ENCODE peak calls at places on chromosomes 11 and 22, in four cellular contexts. E is HepG2, R is stomach, B is A549. P is an unnamed sample.

GRCh38 chr11:45083544-45084087 is 62.8 kb upstream of the PRDM11 start:
- DNase-seq in B (peak; percentile 33), R (no peak), E (peak; percentile 15), P (no peak)

GRCh38 chr22:25153961-25154685 is 45.5 kb upstream of the CRYBB3 start:
- DNase-seq in R (peak; percentile 89), E (peak; percentile 36), B (no peak), P (peak; percentile 93)

GRCh38 chr11:47946682-47947575 is 33.4 kb upstream of the PTPRJ start:
- DNase-seq in E (no peak), R (peak; percentile 84), B (peak; percentile 95), P (peak; percentile 91)

GRCh38 chr11:76115555-76115954 is 90.7 kb downstream of the WNT11 start:
- DNase-seq in E (no peak), R (no peak), B (no peak), P (no peak)

GRCh38 chr11:112156153-112156552 is 7.7 kb downstream of the IL18 start:
- DNase-seq in R (no peak), B (no peak), E (no peak), P (no peak)

GRCh38 chr11:43969543-43969942 is 27.1 kb downstream of the C11orf96 start:
- DNase-seq in E (no peak), R (no peak), B (no peak), P (no peak)

GRCh38 chr11:35779409-35779808 is 116.8 kb downstream of the TRIM44 start:
- DNase-seq in R (no peak), B (no peak), E (no peak), P (no peak)

GRCh38 chr22:17749605-17750395 is 24.5 kb downstream of the BID start:
- DNase-seq in B (no peak), R (no peak), E (no peak), P (no peak)

GRCh38 chr11:125807909-125808308 is 20.0 kb downstream of the PATE3 start:
- DNase-seq in E (no peak), B (no peak), R (no peak), P (no peak)

GRCh38 chr11:2827256-2827655 is 58.3 kb downstream of the CDKN1C start:
- DNase-seq in R (no peak), B (no peak), E (no peak), P (no peak)

DNA sequence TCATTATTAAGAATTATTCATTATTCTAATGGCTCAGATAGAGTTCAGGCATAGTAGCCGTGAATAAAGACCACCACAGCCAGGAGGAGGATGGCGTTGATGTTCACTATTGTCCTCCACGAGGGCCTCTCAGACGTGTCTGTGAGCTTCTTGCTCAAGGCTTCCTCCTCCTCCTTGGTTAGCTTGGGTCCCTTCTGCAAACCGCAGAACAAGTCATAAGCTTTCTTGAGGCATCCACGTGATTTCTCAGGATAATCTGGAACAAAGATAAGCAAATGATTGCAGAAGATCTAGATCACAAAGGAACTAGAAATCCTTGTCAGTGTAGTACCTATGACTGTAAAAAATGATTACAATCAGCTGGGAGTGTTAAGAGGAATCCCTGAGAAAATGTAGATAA is 13.6 kb upstream of the RFPL2 start:
- DNase-seq in R (no peak), B (no peak), E (no peak), P (no peak)
- TF ChIP-seq POLR2A in R (no peak), B (no peak), E (no peak), P (no peak)

GRCh38 chr11:10575346-10575745 is 6.9 kb upstream of the LYVE1 start:
- DNase-seq in B (no peak), R (no peak), E (no peak), P (no peak)

GRCh38 chr11:10573028-10573427 is 4.6 kb upstream of the LYVE1 start:
- DNase-seq in B (no peak), E (no peak), R (no peak), P (no peak)

GRCh38 chr11:10572533-10572932 is 4.1 kb upstream of the LYVE1 start:
- DNase-seq in E (no peak), R (no peak), B (no peak), P (no peak)

GRCh38 chr11:10573556-10573955 is 5.1 kb upstream of the LYVE1 start:
- DNase-seq in B (no peak), E (no peak), R (no peak), P (no peak)

GRCh38 chr11:10575999-10576398 is 7.5 kb upstream of the LYVE1 start:
- DNase-seq in E (no peak), R (no peak), B (no peak), P (no peak)
- TF ChIP-seq EP300 in E (no peak), R (no peak), B (no peak), P (no peak)

DNA sequence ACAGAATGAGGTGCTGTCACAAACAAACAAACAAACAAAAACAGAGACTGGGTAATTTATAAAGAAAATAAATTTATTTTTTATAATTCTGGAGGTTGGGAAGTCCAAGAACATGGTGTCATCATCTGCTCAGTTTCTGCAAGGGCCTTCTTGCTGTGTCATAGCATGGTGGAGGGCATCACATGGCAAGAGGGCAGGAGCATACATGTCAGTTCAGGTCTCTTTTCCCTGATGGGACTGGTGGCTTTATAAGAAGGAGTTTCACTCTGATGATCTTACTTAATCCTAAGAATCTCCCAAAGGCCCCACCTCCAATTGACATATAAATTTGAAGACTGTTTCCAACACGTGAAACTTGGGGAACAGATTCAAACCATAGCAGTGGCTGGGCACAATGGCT is 135.7 kb downstream of the NECTIN1 start:
- DNase-seq in E (no peak), B (no peak), R (no peak), P (no peak)
- TF ChIP-seq POLR2A in E (no peak), B (no peak), R (no peak), P (no peak)

GRCh38 chr11:18699848-18700261 is 1.3 kb downstream of the TMEM86A start:
- DNase-seq in B (no peak), E (no peak), R (no peak), P (peak; percentile 44)

GRCh38 chr11:18697581-18697980 is 998 bp upstream of the TMEM86A start:
- DNase-seq in E (no peak), R (no peak), B (no peak), P (no peak)

GRCh38 chr11:18699269-18699596 is 654 bp downstream of the TMEM86A start:
- DNase-seq in B (no peak), R (no peak), E (no peak), P (no peak)

GRCh38 chr11:18700375-18700774 is 1.8 kb downstream of the TMEM86A start:
- DNase-seq in R (no peak), E (no peak), B (no peak), P (no peak)

GRCh38 chr11:18698341-18699268 is at the start of gene TMEM86A:
- DNase-seq in E (peak; percentile 70), R (peak; percentile 97), B (peak; percentile 67), P (peak; percentile 97)
- TF ChIP-seq EP300 in E (no peak), R (no peak), B (no peak), P (no peak)

GRCh38 chr11:844693-845644 is 2.3 kb downstream of the TSPAN4 start:
- DNase-seq in E (peak; percentile 88), R (peak; percentile 77), B (peak; percentile 92), P (no peak)

GRCh38 chr11:845872-846271 is 3.2 kb downstream of the TSPAN4 start:
- DNase-seq in E (no peak), B (no peak), R (no peak), P (no peak)

GRCh38 chr11:842370-843002 is at the start of the genes POLR2L and TSPAN4:
- DNase-seq in B (peak; percentile 94), R (peak; percentile 91), E (peak; percentile 78), P (peak; percentile 91)

GRCh38 chr11:843086-843704 is 543 bp downstream of the TSPAN4 start:
- DNase-seq in R (no peak), B (no peak), E (no peak), P (no peak)

GRCh38 chr11:843818-844692 is 1.4 kb downstream of the TSPAN4 start:
- DNase-seq in B (peak; percentile 96), R (peak; percentile 68), E (peak; percentile 89), P (peak; percentile 95)
- TF ChIP-seq POLR2A in B (peak; percentile 56), R (no peak), E (peak; percentile 39), P (peak; percentile 86)

DNA sequence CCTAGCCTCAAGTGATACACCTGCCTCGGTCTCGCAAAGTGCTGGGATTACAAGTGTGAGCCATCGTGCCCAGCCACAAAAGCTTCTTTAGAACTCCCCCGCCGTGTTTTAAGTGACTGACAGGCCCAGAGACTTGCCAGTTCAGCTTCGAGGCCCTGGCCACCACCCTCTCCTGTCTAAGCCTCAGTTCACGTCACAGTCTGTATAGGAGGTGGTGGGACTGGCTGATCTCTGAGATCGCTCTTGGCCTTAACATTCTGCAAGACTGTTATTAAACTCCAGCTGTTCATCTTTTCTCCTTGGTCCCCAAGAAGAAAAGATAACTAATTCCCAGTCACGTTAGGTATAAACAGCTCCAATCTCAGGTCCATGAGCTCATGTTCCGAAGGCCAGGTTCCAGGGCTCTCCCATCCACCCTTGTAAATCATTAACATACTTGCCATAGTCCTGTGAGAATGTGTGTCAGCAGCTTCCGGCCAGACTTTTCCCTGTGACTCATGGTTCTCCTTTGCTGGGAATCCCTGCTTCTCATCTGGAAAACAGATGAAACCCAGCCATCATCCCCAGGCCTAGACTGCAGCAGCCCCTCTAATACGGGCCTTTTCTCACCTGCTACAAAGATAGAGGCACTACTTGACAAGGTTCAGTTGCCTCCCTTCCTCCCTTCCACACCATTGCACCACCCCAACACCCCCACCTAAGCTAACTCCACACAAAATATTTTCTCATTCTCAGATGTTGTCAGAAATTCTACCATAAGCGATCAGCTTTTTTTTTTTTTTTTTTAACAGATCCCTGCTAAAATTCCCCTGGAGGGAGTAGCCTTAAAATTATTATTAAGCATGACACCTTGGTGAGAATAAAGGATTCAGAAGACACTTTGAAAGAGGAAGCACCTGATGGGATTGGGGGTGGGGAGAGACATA is 5.6 kb upstream of the KIAA0930 start:
- DNase-seq in E (peak; percentile 98), B (peak; percentile 97), R (peak; percentile 81), P (no peak)
- TF ChIP-seq EP300 in E (peak; percentile 73), B (no peak), R (no peak), P (no peak)

GRCh38 chr11:59616396-59616982 is 915 bp upstream of the OSBP start:
- DNase-seq in B (no peak), R (no peak), E (peak; percentile 6), P (no peak)
- TF ChIP-seq POLR2A in B (peak; percentile 24), R (no peak), E (peak; percentile 63), P (peak; percentile 60)

GRCh38 chr11:86256608-86257007 is 12.1 kb downstream of the EED start:
- DNase-seq in R (no peak), B (no peak), E (no peak), P (no peak)

GRCh38 chr11:86257446-86257845 is 12.9 kb downstream of the EED start:
- DNase-seq in E (no peak), B (no peak), R (no peak), P (no peak)

GRCh38 chr11:86261328-86261727 is 16.8 kb downstream of the EED start:
- DNase-seq in E (no peak), R (no peak), B (no peak), P (no peak)

GRCh38 chr11:86251285-86251830 is 6.8 kb downstream of the EED start:
- DNase-seq in B (no peak), E (no peak), R (no peak), P (no peak)

GRCh38 chr11:86255896-86256295 is 11.3 kb downstream of the EED start:
- DNase-seq in R (no peak), E (no peak), B (no peak), P (no peak)
- TF ChIP-seq EP300 in R (no peak), E (no peak), B (no peak), P (no peak)

GRCh38 chr22:49576241-49577141 is 251.2 kb downstream of the BRD1 start:
- DNase-seq in B (no peak), E (no peak), R (peak; percentile 23), P (no peak)

GRCh38 chr22:49575703-49576081 is 252.0 kb downstream of the BRD1 start:
- DNase-seq in E (no peak), R (peak; percentile 10), B (no peak), P (no peak)

GRCh38 chr22:49573109-49573765 is 254.4 kb downstream of the BRD1 start:
- DNase-seq in R (peak; percentile 17), B (no peak), E (no peak), P (no peak)

GRCh38 chr22:49574205-49574604 is 253.5 kb downstream of the BRD1 start:
- DNase-seq in R (peak; percentile 16), E (no peak), B (no peak), P (peak; percentile 73)

GRCh38 chr22:49574861-49575702 is 252.6 kb downstream of the BRD1 start:
- DNase-seq in R (peak; percentile 8), B (no peak), E (no peak), P (peak; percentile 69)
- TF ChIP-seq POLR2A in R (no peak), B (no peak), E (no peak), P (no peak)